ENCODE peak calls at places on chromosomes 2 and 18, in four cellular contexts. Z is neural crest cell, L is fibroblast of lung, U is GM04504. S is an unnamed sample.

GRCh38 chr2:8247905-8248622 is 433.8 kb upstream of the ID2 start:
- DNase-seq in Z (no peak), L (peak), U (no peak), S (no peak)

GRCh38 chr2:121260370-121261154 is 24.4 kb downstream of the TFCP2L1 start:
- DNase-seq in Z (no peak), L (no peak), U (no peak), S (no peak)

GRCh38 chr2:42202299-42203008 is 33.3 kb downstream of the EML4 start:
- DNase-seq in Z (no peak), L (peak), U (no peak), S (no peak)

GRCh38 chr2:229417906-229418305 is 146.8 kb upstream of the PID1 start:
- DNase-seq in Z (no peak), L (no peak), U (no peak), S (no peak)

GRCh38 chr2:75053484-75054112 is 95.2 kb downstream of the POLE4 start:
- DNase-seq in Z (peak), L (no peak), U (no peak), S (peak)

GRCh38 chr2:56239437-56239836 is 55.6 kb downstream of the CCDC85A start:
- DNase-seq in Z (no peak), L (peak), U (peak), S (no peak)

GRCh38 chr2:20050712-20051517 is 513 bp downstream of the LAPTM4A start:
- DNase-seq in Z (peak), L (peak), U (peak), S (peak)

GRCh38 chr2:129078548-129078947 is 759.9 kb upstream of the HS6ST1 start:
- DNase-seq in Z (no peak), L (no peak), U (no peak), S (no peak)

GRCh38 chr2:176388886-176389285 is 119.6 kb downstream of the MTX2 start:
- DNase-seq in Z (no peak), L (peak), U (no peak), S (no peak)

GRCh38 chr2:219444566-219445091 is 10.0 kb downstream of the SPEG start:
- DNase-seq in Z (no peak), L (peak), U (no peak), S (no peak)

GRCh38 chr2:170679607-170680079 is 35.5 kb upstream of the SP5 start:
- DNase-seq in Z (peak), L (no peak), U (no peak), S (peak)

GRCh38 chr2:74778381-74779371 is 55.3 kb upstream of the HK2 start:
- DNase-seq in Z (peak), L (no peak), U (no peak), S (no peak)

GRCh38 chr18:44637210-44638051 is 43.3 kb upstream of the SETBP1 start:
- DNase-seq in Z (no peak), L (peak), U (no peak), S (no peak)

GRCh38 chr2:233839447-233839820 is 14.9 kb downstream of the HJURP start:
- DNase-seq in Z (no peak), L (no peak), U (no peak), S (no peak)

GRCh38 chr18:12345491-12346239 is 31.4 kb downstream of the AFG3L2 start:
- DNase-seq in Z (no peak), L (no peak), U (no peak), S (no peak)

GRCh38 chr2:65846984-65847383 is 414.6 kb upstream of the SPRED2 start:
- DNase-seq in Z (no peak), L (no peak), U (no peak), S (no peak)

GRCh38 chr2:86518498-86518897 is 44.7 kb downstream of the CHMP3 start:
- DNase-seq in Z (no peak), L (no peak), U (no peak), S (no peak)

GRCh38 chr2:19767876-19768275 is 133.9 kb downstream of the TTC32 start:
- DNase-seq in Z (no peak), L (peak), U (no peak), S (no peak)

GRCh38 chr18:14958701-14959100 is 210.7 kb downstream of the ANKRD30B start:
- DNase-seq in Z (no peak), L (no peak), U (no peak), S (no peak)

GRCh38 chr2:7118606-7119503 is 201.6 kb downstream of the RNF144A start:
- DNase-seq in Z (peak), L (peak), U (peak), S (peak)

GRCh38 chr2:223537669-223538601 is 64.2 kb downstream of the SCG2 start:
- DNase-seq in Z (no peak), L (peak), U (no peak), S (no peak)

GRCh38 chr2:104768694-104769093 is 85.2 kb upstream of the POU3F3 start:
- DNase-seq in Z (no peak), L (peak), U (no peak), S (no peak)

GRCh38 chr2:85133751-85134254 is 611 bp downstream of the TCF7L1 start:
- DNase-seq in Z (peak), L (peak), U (no peak), S (peak)

GRCh38 chr2:130288467-130289403 is 54.0 kb upstream of the IMP4 start:
- DNase-seq in Z (no peak), L (no peak), U (no peak), S (no peak)

GRCh38 chr2:58240595-58240937 is 559 bp downstream of the FANCL start:
- DNase-seq in Z (no peak), L (no peak), U (no peak), S (no peak)

GRCh38 chr18:58723810-58724602 is 52.7 kb downstream of the MALT1 start:
- DNase-seq in Z (no peak), L (no peak), U (peak), S (peak)

GRCh38 chr2:178553047-178553446 is 72.8 kb downstream of the PLEKHA3 start:
- DNase-seq in Z (no peak), L (peak), U (peak), S (no peak)

GRCh38 chr2:234378440-234378839 is 118.4 kb downstream of the ARL4C start:
- DNase-seq in Z (no peak), L (peak), U (no peak), S (no peak)

GRCh38 chr2:19009510-19009909 is 348.9 kb downstream of the OSR1 start:
- DNase-seq in Z (no peak), L (no peak), U (no peak), S (peak)

GRCh38 chr2:97982621-97983020 is 13.1 kb downstream of the TMEM131 start:
- DNase-seq in Z (no peak), L (no peak), U (no peak), S (no peak)

GRCh38 chr2:9345343-9345742 is 78.0 kb downstream of the ITGB1BP1 start:
- DNase-seq in Z (no peak), L (no peak), U (no peak), S (no peak)

GRCh38 chr2:45412754-45413379 is 198.2 kb downstream of the SRBD1 start:
- DNase-seq in Z (no peak), L (peak), U (peak), S (no peak)

GRCh38 chr2:201500534-201500933 is 49.0 kb downstream of the STRADB start:
- DNase-seq in Z (no peak), L (peak), U (no peak), S (no peak)

S was measured in HuH-7.